ENCODE peak calls at places on chromosomes 7 and 10, in four cellular contexts. One of them, this sample, is unnamed.

GRCh38 chr7:5420841-5421625 is 2.6 kb downstream of the TNRC18 start:
- DNase-seq in fibroblast of pulmonary artery: no peak
- DNase-seq in nucleus accumbens: no peak
- DNase-seq in hypothalamus: no peak
- DNase-seq in this sample: peak

GRCh38 chr10:132408367-132408781 is 11.4 kb downstream of the PWWP2B start:
- DNase-seq in fibroblast of pulmonary artery: no peak
- DNase-seq in nucleus accumbens: no peak
- DNase-seq in hypothalamus: no peak
- DNase-seq in this sample: no peak

GRCh38 chr10:62805139-62806092 is 896 bp downstream of the ADO start:
- DNase-seq in fibroblast of pulmonary artery: peak
- DNase-seq in nucleus accumbens: no peak
- DNase-seq in hypothalamus: no peak
- DNase-seq in this sample: no peak

GRCh38 chr10:98309366-98310355 is 41.7 kb upstream of the LOXL4 start:
- DNase-seq in fibroblast of pulmonary artery: peak
- DNase-seq in nucleus accumbens: peak
- DNase-seq in hypothalamus: peak
- DNase-seq in this sample: peak

GRCh38 chr10:74293686-74294365 is 142.8 kb downstream of the ADK start:
- DNase-seq in fibroblast of pulmonary artery: peak
- DNase-seq in nucleus accumbens: no peak
- DNase-seq in hypothalamus: no peak
- DNase-seq in this sample: no peak

GRCh38 chr10:71728218-71728737 is 8.7 kb upstream of the C10orf105 start:
- DNase-seq in fibroblast of pulmonary artery: no peak
- DNase-seq in nucleus accumbens: no peak
- DNase-seq in hypothalamus: no peak
- DNase-seq in this sample: peak

GRCh38 chr10:109912335-109913282 is 10.7 kb downstream of the XPNPEP1 start:
- DNase-seq in fibroblast of pulmonary artery: peak
- DNase-seq in nucleus accumbens: no peak
- DNase-seq in hypothalamus: no peak
- DNase-seq in this sample: no peak

GRCh38 chr10:42593284-42593683 is 45.1 kb downstream of the ZNF33B start:
- DNase-seq in fibroblast of pulmonary artery: no peak
- DNase-seq in nucleus accumbens: no peak
- DNase-seq in hypothalamus: no peak
- DNase-seq in this sample: no peak

GRCh38 chr7:84982199-84982598 is 204.7 kb downstream of the SEMA3D start:
- DNase-seq in fibroblast of pulmonary artery: no peak
- DNase-seq in nucleus accumbens: no peak
- DNase-seq in hypothalamus: no peak
- DNase-seq in this sample: no peak

GRCh38 chr7:17654940-17655339 is 285.4 kb downstream of the SNX13 start:
- DNase-seq in fibroblast of pulmonary artery: no peak
- DNase-seq in nucleus accumbens: no peak
- DNase-seq in hypothalamus: no peak
- DNase-seq in this sample: no peak

GRCh38 chr10:79937661-79938226 is 11.2 kb downstream of the SFTPD start:
- DNase-seq in fibroblast of pulmonary artery: no peak
- DNase-seq in nucleus accumbens: no peak
- DNase-seq in hypothalamus: no peak
- DNase-seq in this sample: no peak

GRCh38 chr7:227940-228339 is 35.6 kb downstream of the FAM20C start:
- DNase-seq in fibroblast of pulmonary artery: no peak
- DNase-seq in nucleus accumbens: no peak
- DNase-seq in hypothalamus: no peak
- DNase-seq in this sample: no peak

GRCh38 chr10:47415520-47416304 is 31.6 kb upstream of the ZNF488 start:
- DNase-seq in fibroblast of pulmonary artery: no peak
- DNase-seq in nucleus accumbens: no peak
- DNase-seq in hypothalamus: no peak
- DNase-seq in this sample: no peak

GRCh38 chr7:112001089-112001826 is 204.9 kb downstream of the DOCK4 start:
- DNase-seq in fibroblast of pulmonary artery: peak
- DNase-seq in nucleus accumbens: no peak
- DNase-seq in hypothalamus: no peak
- DNase-seq in this sample: peak

GRCh38 chr7:117251687-117252086 is 71.2 kb downstream of the WNT2 start:
- DNase-seq in fibroblast of pulmonary artery: peak
- DNase-seq in nucleus accumbens: no peak
- DNase-seq in hypothalamus: no peak
- DNase-seq in this sample: no peak

GRCh38 chr7:13279854-13280435 is 592.5 kb downstream of the ARL4A start:
- DNase-seq in fibroblast of pulmonary artery: peak
- DNase-seq in nucleus accumbens: no peak
- DNase-seq in hypothalamus: no peak
- DNase-seq in this sample: peak

GRCh38 chr10:129969528-129970264 is 5.6 kb upstream of the EBF3 start:
- DNase-seq in fibroblast of pulmonary artery: no peak
- DNase-seq in nucleus accumbens: no peak
- DNase-seq in hypothalamus: no peak
- DNase-seq in this sample: no peak

GRCh38 chr10:72235544-72236279 is 19.6 kb upstream of the ASCC1 start:
- DNase-seq in fibroblast of pulmonary artery: no peak
- DNase-seq in nucleus accumbens: no peak
- DNase-seq in hypothalamus: no peak
- DNase-seq in this sample: no peak

GRCh38 chr7:74252893-74253292 is 1.3 kb downstream of the RFC2 start:
- DNase-seq in fibroblast of pulmonary artery: no peak
- DNase-seq in nucleus accumbens: no peak
- DNase-seq in hypothalamus: no peak
- DNase-seq in this sample: no peak

This sample was measured in globus pallidus.